ENCODE peak calls at places on chromosomes 2 and 18, in seven cellular contexts. H, P, K, G, Z, E and R are unnamed samples.

GRCh38 chr18:54616220-54616848 is 25.3 kb downstream of the DYNAP start:
- DNase-seq in P (no peak), G (peak), Z (no peak), H (no peak), K (peak), E (no peak), R (no peak)

GRCh38 chr2:38497670-38498037 is 105.1 kb downstream of the HNRNPLL start:
- DNase-seq in P (no peak), E (no peak), K (no peak), Z (no peak), H (no peak), G (no peak), R (no peak)

GRCh38 chr2:159439421-159439820 is 152.9 kb upstream of the WDSUB1 start:
- DNase-seq in E (no peak), K (no peak), H (no peak), G (peak), P (no peak), Z (no peak), R (no peak)

GRCh38 chr2:157782057-157782845 is 93.9 kb downstream of the ACVR1 start:
- DNase-seq in G (no peak), H (no peak), E (no peak), Z (peak), K (peak), P (no peak), R (peak)

GRCh38 chr18:74574916-74575315 is 22.8 kb upstream of the ZNF407 start:
- DNase-seq in Z (no peak), H (no peak), G (no peak), E (no peak), K (no peak), P (no peak), R (no peak)

GRCh38 chr2:137420744-137421143 is 543.5 kb upstream of the HNMT start:
- DNase-seq in E (no peak), K (peak), G (no peak), Z (no peak), P (peak), H (no peak), R (no peak)

GRCh38 chr18:70156886-70157285 is 48.6 kb downstream of the RTTN start:
- DNase-seq in G (no peak), P (no peak), H (no peak), E (no peak), K (no peak), Z (no peak), R (no peak)

GRCh38 chr2:20390524-20391123 is 40.0 kb upstream of the PUM2 start:
- DNase-seq in H (no peak), G (no peak), E (no peak), Z (no peak), K (no peak), P (no peak), R (no peak)

GRCh38 chr18:36402765-36403396 is 105.4 kb downstream of the FHOD3 start:
- DNase-seq in E (no peak), G (peak), Z (peak), K (peak), H (no peak), P (peak), R (no peak)

GRCh38 chr2:179340678-179341077 is 76.0 kb upstream of the SESTD1 start:
- DNase-seq in K (peak), P (no peak), Z (peak), H (no peak), E (no peak), G (peak), R (peak)

GRCh38 chr2:237879058-237879430 is 19.6 kb downstream of the RAMP1 start:
- DNase-seq in E (no peak), G (no peak), P (no peak), Z (peak), K (no peak), H (no peak), R (no peak)

GRCh38 chr2:133755515-133756311 is 187.4 kb upstream of the NCKAP5 start:
- DNase-seq in G (no peak), K (no peak), P (no peak), Z (peak), E (no peak), H (peak), R (peak)

GRCh38 chr2:218172808-218173207 is 6.0 kb upstream of the CXCR1 start:
- DNase-seq in K (no peak), G (peak), Z (no peak), H (no peak), P (no peak), E (no peak), R (no peak)

GRCh38 chr2:238439093-238439849 is 12.5 kb downstream of the ASB1 start:
- DNase-seq in E (no peak), P (no peak), H (no peak), K (peak), Z (peak), G (peak), R (no peak)

GRCh38 chr18:2178036-2178435 is 393.3 kb downstream of the METTL4 start:
- DNase-seq in Z (no peak), P (no peak), K (no peak), G (no peak), H (no peak), E (no peak), R (no peak)

GRCh38 chr18:79645291-79645983 is 34.2 kb upstream of the CTDP1 start:
- DNase-seq in G (no peak), Z (no peak), E (no peak), P (no peak), K (no peak), H (no peak), R (no peak)

GRCh38 chr2:166257859-166258258 is 117.9 kb downstream of the SCN9A start:
- DNase-seq in K (no peak), Z (no peak), G (no peak), H (no peak), E (no peak), P (no peak), R (no peak)

GRCh38 chr2:1569879-1570450 is 156.7 kb downstream of the TPO start:
- DNase-seq in K (no peak), Z (no peak), E (no peak), G (no peak), H (no peak), P (no peak), R (no peak)

GRCh38 chr2:142332196-142332595 is 201.4 kb upstream of the LRP1B start:
- DNase-seq in K (no peak), Z (no peak), P (no peak), E (no peak), H (no peak), G (no peak), R (no peak)

GRCh38 chr18:37393945-37394609 is 171.5 kb downstream of the CELF4 start:
- DNase-seq in P (peak), E (peak), H (peak), Z (peak), G (peak), K (peak), R (peak)

GRCh38 chr2:70084973-70085710 is 2.1 kb upstream of the PCBP1 start:
- DNase-seq in P (peak), G (no peak), K (peak), E (peak), H (no peak), Z (no peak), R (no peak)

GRCh38 chr18:62881509-62882016 is 166.2 kb downstream of the PHLPP1 start:
- DNase-seq in G (no peak), K (peak), H (no peak), E (no peak), P (no peak), Z (peak), R (peak)

GRCh38 chr18:57784034-57784815 is 18.9 kb downstream of the ATP8B1 start:
- DNase-seq in E (no peak), H (no peak), Z (peak), G (no peak), K (no peak), P (no peak), R (peak)

GRCh38 chr18:61901334-61901986 is 8.7 kb upstream of the RNF152 start:
- DNase-seq in E (no peak), G (peak), P (peak), H (peak), K (peak), Z (peak), R (peak)

GRCh38 chr2:101401316-101401660 is 14.0 kb upstream of the CREG2 start:
- DNase-seq in E (no peak), G (no peak), H (no peak), K (no peak), P (no peak), Z (no peak), R (no peak)

GRCh38 chr2:216932113-216932512 is 72.2 kb upstream of the TNP1 start:
- DNase-seq in E (no peak), G (no peak), Z (no peak), P (peak), H (no peak), K (peak), R (no peak)

GRCh38 chr2:49044265-49044664 is 110.0 kb downstream of the FSHR start:
- DNase-seq in H (no peak), Z (no peak), G (no peak), E (no peak), K (no peak), P (no peak), R (no peak)

GRCh38 chr2:1995584-1995983 is 251.3 kb upstream of the PXDN start:
- DNase-seq in E (no peak), P (no peak), Z (no peak), H (no peak), G (no peak), K (no peak), R (no peak)

GRCh38 chr2:187964742-187965141 is 326.9 kb upstream of the GULP1 start:
- DNase-seq in Z (peak), K (no peak), H (no peak), E (no peak), P (no peak), G (no peak), R (no peak)

GRCh38 chr2:120849278-120849677 is 113.6 kb downstream of the GLI2 start:
- DNase-seq in E (no peak), H (no peak), K (no peak), P (no peak), G (no peak), Z (no peak), R (no peak)
- H2AK5ac ChIP-seq in E (no peak), H (no peak), K (no peak), P (no peak), G (no peak), Z (no peak), R (no peak)

GRCh38 chr18:13890962-13891361 is 24.4 kb downstream of the MC2R start:
- DNase-seq in G (no peak), P (no peak), K (no peak), H (no peak), Z (no peak), E (no peak), R (no peak)
- H2AK5ac ChIP-seq in G (no peak), P (no peak), K (no peak), H (no peak), Z (no peak), E (no peak), R (no peak)

DNA sequence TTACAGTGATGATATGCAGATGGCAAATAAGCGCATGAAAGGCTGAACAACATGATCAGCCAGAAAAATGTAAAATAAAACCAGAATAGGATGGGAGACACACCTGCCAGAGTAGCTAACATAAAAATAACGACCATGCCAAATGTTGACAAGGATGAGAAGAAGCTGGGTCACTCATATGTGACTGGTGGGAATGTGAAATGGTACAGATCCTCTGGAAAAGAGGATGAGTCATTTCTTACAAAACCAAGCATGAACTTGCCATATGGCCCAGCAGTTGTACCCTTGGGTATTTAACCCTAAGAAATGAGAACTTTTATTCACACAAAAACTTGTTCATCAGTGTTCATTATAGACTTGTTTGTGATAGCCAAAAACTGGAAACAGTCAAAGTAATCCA is 143.8 kb downstream of the SH3BP4 start:
- DNase-seq in K (no peak), P (no peak), H (no peak), G (no peak), E (no peak), Z (peak), R (peak)
- H2AK5ac ChIP-seq in K (no peak), P (no peak), H (no peak), G (no peak), E (no peak), Z (no peak), R (no peak)

GRCh38 chr2:173747037-173747436 is 218.1 kb downstream of the SP3 start:
- DNase-seq in G (no peak), K (no peak), Z (no peak), H (no peak), E (no peak), P (no peak), R (no peak)
- H2AK5ac ChIP-seq in G (no peak), K (no peak), Z (no peak), H (peak), E (no peak), P (no peak), R (no peak)